ENCODE peak calls at places on chromosomes 12 and 14, in eight cellular contexts. S is body of pancreas, J is dorsolateral prefrontal cortex, C is NCI-H1694, G is NCI-H2081, P is HS-5, I is transverse colon, E is NCI-H1105. L is an unnamed sample.

GRCh38 chr12:70831538-70831937 is 89.0 kb downstream of the PTPRR start:
- DNase-seq in S (no peak), J (no peak), C (no peak), G (no peak), P (no peak), I (no peak), E (no peak), L (peak)

GRCh38 chr12:59077153-59077930 is 157.0 kb upstream of the LRIG3 start:
- DNase-seq in S (peak), J (no peak), C (no peak), G (no peak), P (no peak), I (peak), E (no peak), L (peak)

GRCh38 chr12:113452458-113452857 is 19.2 kb downstream of the LHX5 start:
- DNase-seq in S (no peak), J (no peak), C (no peak), G (no peak), P (no peak), I (no peak), E (no peak), L (no peak)

GRCh38 chr14:105200074-105200473 is 19.0 kb upstream of the NUDT14 start:
- DNase-seq in S (no peak), J (no peak), C (no peak), G (no peak), P (no peak), I (no peak), E (no peak), L (no peak)

GRCh38 chr12:113477171-113477841 is 5.6 kb upstream of the LHX5 start:
- DNase-seq in S (no peak), J (no peak), C (no peak), G (no peak), P (no peak), I (no peak), E (no peak), L (no peak)

GRCh38 chr12:92615703-92616102 is 87.1 kb upstream of the PLEKHG7 start:
- DNase-seq in S (no peak), J (no peak), C (no peak), G (no peak), P (no peak), I (no peak), E (no peak), L (peak)

GRCh38 chr12:10364839-10365681 is 24.8 kb downstream of the KLRK1 start:
- DNase-seq in S (peak), J (peak), C (peak), G (peak), P (peak), I (peak), E (peak), L (peak)

GRCh38 chr12:6267007-6267721 is 43.3 kb upstream of the PLEKHG6 start:
- DNase-seq in S (no peak), J (no peak), C (no peak), G (no peak), P (no peak), I (no peak), E (peak), L (peak)

GRCh38 chr14:54329082-54329695 is 67.6 kb upstream of the CDKN3 start:
- DNase-seq in S (peak), J (peak), C (peak), G (peak), P (peak), I (peak), E (peak), L (peak)

GRCh38 chr14:92460916-92461579 is 52.5 kb upstream of the RIN3 start:
- DNase-seq in S (no peak), J (no peak), C (no peak), G (no peak), P (peak), I (no peak), E (no peak), L (no peak)

GRCh38 chr12:131131077-131131807 is 177.5 kb downstream of the ADGRD1 start:
- DNase-seq in S (no peak), J (no peak), C (no peak), G (no peak), P (no peak), I (no peak), E (no peak), L (no peak)

GRCh38 chr12:121468451-121468850 is 68.5 kb downstream of the RNF34 start:
- DNase-seq in S (no peak), J (no peak), C (no peak), G (no peak), P (no peak), I (no peak), E (no peak), L (no peak)

GRCh38 chr14:105894978-105895881 is 368.8 kb downstream of the TMEM121 start:
- DNase-seq in S (peak), J (no peak), C (no peak), G (no peak), P (no peak), I (no peak), E (no peak), L (no peak)

GRCh38 chr12:101172316-101172715 is 37.7 kb downstream of the SLC5A8 start:
- DNase-seq in S (no peak), J (no peak), C (no peak), G (no peak), P (no peak), I (peak), E (no peak), L (peak)

GRCh38 chr14:92846162-92846897 is 52.2 kb downstream of the GOLGA5 start:
- DNase-seq in S (peak), J (no peak), C (no peak), G (no peak), P (peak), I (no peak), E (no peak), L (peak)

GRCh38 chr12:71592841-71593240 is 70.8 kb downstream of the ZFC3H1 start:
- DNase-seq in S (no peak), J (no peak), C (no peak), G (no peak), P (no peak), I (no peak), E (no peak), L (peak)

GRCh38 chr14:91277546-91278382 is 33.3 kb upstream of the GPR68 start:
- DNase-seq in S (no peak), J (no peak), C (peak), G (no peak), P (no peak), I (no peak), E (no peak), L (peak)

GRCh38 chr14:37708481-37708880 is 113.1 kb downstream of the TTC6 start:
- DNase-seq in S (no peak), J (no peak), C (no peak), G (no peak), P (no peak), I (no peak), E (no peak), L (no peak)

GRCh38 chr14:22653012-22653621 is 9.0 kb upstream of the OR6J1 start:
- DNase-seq in S (peak), J (peak), C (peak), G (no peak), P (no peak), I (peak), E (peak), L (peak)

GRCh38 chr12:114440450-114441383 is 34.8 kb upstream of the TBX5 start:
- DNase-seq in S (no peak), J (no peak), C (no peak), G (no peak), P (no peak), I (no peak), E (no peak), L (no peak)

GRCh38 chr12:132596016-132596415 is 14.4 kb downstream of the LRCOL1 start:
- DNase-seq in S (no peak), J (no peak), C (no peak), G (no peak), P (no peak), I (no peak), E (no peak), L (no peak)

GRCh38 chr14:54223978-54224377 is 172.8 kb upstream of the CDKN3 start:
- DNase-seq in S (no peak), J (no peak), C (no peak), G (no peak), P (no peak), I (no peak), E (no peak), L (no peak)

GRCh38 chr12:108939594-108939993 is 59.7 kb downstream of the DAO start:
- DNase-seq in S (no peak), J (no peak), C (no peak), G (no peak), P (no peak), I (no peak), E (no peak), L (peak)

GRCh38 chr12:34294137-34294536 is 271.8 kb downstream of the ALG10 start:
- DNase-seq in S (peak), J (peak), C (no peak), G (no peak), P (no peak), I (no peak), E (no peak), L (no peak)

GRCh38 chr12:104131609-104132008 is 6.4 kb downstream of the NFYB start:
- DNase-seq in S (no peak), J (no peak), C (no peak), G (no peak), P (no peak), I (no peak), E (no peak), L (no peak)

GRCh38 chr12:132597333-132598283 is 12.8 kb downstream of the LRCOL1 start:
- DNase-seq in S (no peak), J (no peak), C (no peak), G (peak), P (no peak), I (no peak), E (peak), L (no peak)

L was measured in bronchial epithelial cell.